ENCODE peak calls at places on chromosomes 13 and 19, in six cellular contexts. F, B, J, V, U and Y are unnamed samples.

GRCh38 chr13:34265016-34265692 is 447.2 kb downstream of the RFC3 start:
- DNase-seq in V (no peak), U (no peak), J (peak), F (no peak), B (no peak), Y (no peak)

GRCh38 chr13:31866099-31866498 is 126.8 kb downstream of the RXFP2 start:
- DNase-seq in V (no peak), B (no peak), F (no peak), U (no peak), J (no peak), Y (no peak)

GRCh38 chr13:20994441-20994821 is 67.0 kb downstream of the LATS2 start:
- DNase-seq in B (no peak), U (no peak), J (no peak), V (no peak), F (no peak), Y (no peak)

GRCh38 chr19:3782330-3782729 is 3.9 kb downstream of the MATK start:
- DNase-seq in V (no peak), F (no peak), J (no peak), U (no peak), B (no peak), Y (no peak)

GRCh38 chr13:114115796-114116195 is 16.6 kb downstream of the RASA3 start:
- DNase-seq in U (no peak), J (no peak), F (no peak), B (peak), V (no peak), Y (no peak)

GRCh38 chr13:87259479-87260083 is 411.6 kb upstream of the SLITRK5 start:
- DNase-seq in U (no peak), V (no peak), J (peak), B (no peak), F (no peak), Y (no peak)

GRCh38 chr13:53822136-53822535 is 793.5 kb downstream of the OLFM4 start:
- DNase-seq in U (no peak), V (no peak), J (no peak), B (no peak), F (no peak), Y (no peak)

GRCh38 chr13:60617863-60618733 is 221.1 kb downstream of the TDRD3 start:
- DNase-seq in B (no peak), V (no peak), U (peak), F (no peak), J (peak), Y (no peak)

GRCh38 chr13:96967248-96967745 is 27.0 kb downstream of the OXGR1 start:
- DNase-seq in U (no peak), B (no peak), J (peak), V (no peak), F (no peak), Y (no peak)

GRCh38 chr19:47544476-47544875 is 28.5 kb downstream of the ZNF541 start:
- DNase-seq in U (no peak), J (no peak), B (no peak), F (no peak), V (no peak), Y (no peak)

GRCh38 chr13:114101325-114101821 is 31.1 kb downstream of the RASA3 start:
- DNase-seq in F (peak), V (no peak), B (peak), U (no peak), J (no peak), Y (no peak)

GRCh38 chr13:87680298-87680697 is 9.1 kb downstream of the SLITRK5 start:
- DNase-seq in B (no peak), V (no peak), U (no peak), J (peak), F (no peak), Y (no peak)

GRCh38 chr13:30963794-30964193 is 31.3 kb downstream of the TEX26 start:
- DNase-seq in F (peak), J (peak), B (peak), V (no peak), U (no peak), Y (no peak)

GRCh38 chr13:113002206-113002821 is 33.3 kb downstream of the MCF2L start:
- DNase-seq in V (no peak), B (peak), U (peak), J (peak), F (no peak), Y (no peak)

GRCh38 chr13:94548382-94549240 is 47.3 kb downstream of the TGDS start:
- DNase-seq in U (peak), B (peak), J (peak), F (peak), V (no peak), Y (no peak)

GRCh38 chr19:35663981-35664380 is 2.3 kb upstream of the UPK1A start:
- DNase-seq in F (no peak), U (no peak), V (no peak), B (no peak), J (no peak), Y (no peak)

GRCh38 chr19:43804443-43804842 is 2.2 kb upstream of the LYPD5 start:
- DNase-seq in V (no peak), U (peak), F (no peak), B (no peak), J (no peak), Y (no peak)

GRCh38 chr13:102235689-102236088 is 166.2 kb downstream of the FGF14 start:
- DNase-seq in B (no peak), V (no peak), U (no peak), J (no peak), F (no peak), Y (no peak)

GRCh38 chr19:406121-406711 is 2.7 kb downstream of the C2CD4C start:
- DNase-seq in B (no peak), J (no peak), V (no peak), F (no peak), U (no peak), Y (no peak)